ENCODE peak calls at places on chromosomes 12 and 14, in five cellular contexts. V, U, X, C and Q are unnamed samples.

GRCh38 chr12:66716522-66716921 is 37.6 kb upstream of the GRIP1 start:
- DNase-seq in X (no peak), U (no peak), C (no peak), V (no peak), Q (no peak)

GRCh38 chr12:24421759-24422158 is 472.3 kb upstream of the SOX5 start:
- DNase-seq in C (no peak), X (no peak), V (no peak), U (no peak), Q (no peak)

GRCh38 chr12:62722971-62723680 is 211.8 kb downstream of the PPM1H start:
- DNase-seq in V (no peak), C (no peak), X (no peak), U (no peak), Q (no peak)

GRCh38 chr12:46546634-46547273 is 174.2 kb upstream of the SLC38A2 start:
- DNase-seq in U (no peak), C (no peak), V (no peak), X (no peak), Q (no peak)

GRCh38 chr12:13982010-13982409 is 608 bp upstream of the GRIN2B start:
- DNase-seq in U (peak), C (no peak), X (no peak), V (no peak), Q (no peak)

GRCh38 chr14:94373708-94374107 is 14.7 kb downstream of the SERPINA1 start:
- DNase-seq in U (peak), C (no peak), X (peak), V (no peak), Q (peak)

GRCh38 chr14:37985826-37986470 is 221.8 kb upstream of the SSTR1 start:
- DNase-seq in V (peak), X (no peak), U (no peak), C (no peak), Q (peak)

GRCh38 chr12:48818831-48819590 is 715 bp downstream of the CACNB3 start:
- DNase-seq in C (no peak), V (no peak), U (no peak), X (no peak), Q (no peak)

GRCh38 chr14:80959448-80960006 is 4.1 kb downstream of the TSHR start:
- DNase-seq in V (no peak), X (no peak), C (no peak), U (no peak), Q (no peak)

GRCh38 chr12:105977256-105978051 is 161.3 kb downstream of the NUAK1 start:
- DNase-seq in X (no peak), C (no peak), V (no peak), U (no peak), Q (no peak)

GRCh38 chr12:117580718-117581062 is 219.3 kb upstream of the NOS1 start:
- DNase-seq in V (no peak), X (peak), C (peak), U (peak), Q (peak)

GRCh38 chr14:101839236-101839635 is 77.7 kb downstream of the PPP2R5C start:
- DNase-seq in C (no peak), U (no peak), V (no peak), X (no peak), Q (no peak)

GRCh38 chr12:64147860-64148259 is 74.2 kb downstream of the KICS2 start:
- DNase-seq in X (no peak), U (no peak), C (no peak), V (no peak), Q (no peak)

GRCh38 chr14:106872619-106873446 is 1346.5 kb downstream of the TMEM121 start:
- DNase-seq in V (peak), C (peak), X (no peak), U (peak), Q (no peak)

GRCh38 chr12:132326646-132327045 is 2.7 kb downstream of the GALNT9 start:
- DNase-seq in V (no peak), C (no peak), X (no peak), U (no peak), Q (no peak)

GRCh38 chr12:80045594-80045993 is 53.7 kb upstream of the OTOGL start:
- DNase-seq in V (no peak), U (no peak), X (no peak), C (no peak), Q (no peak)

GRCh38 chr12:115771065-115771464 is 506.4 kb downstream of the MED13L start:
- DNase-seq in V (no peak), U (no peak), C (no peak), X (no peak), Q (no peak)

GRCh38 chr14:52269100-52269499 is 1.6 kb downstream of the PTGDR start:
- DNase-seq in C (no peak), X (no peak), U (no peak), V (no peak), Q (no peak)

GRCh38 chr12:12070674-12071661 is at the start of gene BCL2L14:
- DNase-seq in U (no peak), X (no peak), V (no peak), C (no peak), Q (no peak)

GRCh38 chr14:81004575-81004974 is 49.2 kb downstream of the TSHR start:
- DNase-seq in U (no peak), X (no peak), V (no peak), C (no peak), Q (no peak)

GRCh38 chr12:132490481-132491348 is 764 bp downstream of the FBRSL1 start:
- DNase-seq in V (no peak), U (no peak), C (peak), X (no peak), Q (no peak)

GRCh38 chr12:95605087-95605486 is 53.8 kb upstream of the USP44 start:
- DNase-seq in U (no peak), V (no peak), X (no peak), C (no peak), Q (no peak)

GRCh38 chr14:79820866-79821535 is 390.3 kb downstream of the DIO2 start:
- DNase-seq in C (no peak), V (no peak), U (no peak), X (no peak), Q (no peak)

GRCh38 chr12:93091851-93092558 is 162.9 kb upstream of the EEA1 start:
- DNase-seq in C (no peak), X (no peak), U (no peak), V (no peak), Q (no peak)

GRCh38 chr12:10140001-10140400 is 10.0 kb upstream of the CLEC7A start:
- DNase-seq in U (peak), X (no peak), V (no peak), C (peak), Q (peak)

GRCh38 chr12:29971431-29971830 is 187.7 kb upstream of the TMTC1 start:
- DNase-seq in C (no peak), U (no peak), V (no peak), X (no peak), Q (no peak)

GRCh38 chr14:71324767-71325272 is 417.6 kb downstream of the PCNX1 start:
- DNase-seq in V (no peak), U (no peak), X (no peak), C (peak), Q (no peak)

GRCh38 chr12:21773263-21773741 is 1.2 kb downstream of the KCNJ8 start:
- DNase-seq in U (no peak), V (no peak), X (peak), C (peak), Q (no peak)

GRCh38 chr12:108801736-108802665 is 55.4 kb downstream of the SSH1 start:
- DNase-seq in X (peak), C (no peak), U (no peak), V (no peak), Q (peak)

DNA sequence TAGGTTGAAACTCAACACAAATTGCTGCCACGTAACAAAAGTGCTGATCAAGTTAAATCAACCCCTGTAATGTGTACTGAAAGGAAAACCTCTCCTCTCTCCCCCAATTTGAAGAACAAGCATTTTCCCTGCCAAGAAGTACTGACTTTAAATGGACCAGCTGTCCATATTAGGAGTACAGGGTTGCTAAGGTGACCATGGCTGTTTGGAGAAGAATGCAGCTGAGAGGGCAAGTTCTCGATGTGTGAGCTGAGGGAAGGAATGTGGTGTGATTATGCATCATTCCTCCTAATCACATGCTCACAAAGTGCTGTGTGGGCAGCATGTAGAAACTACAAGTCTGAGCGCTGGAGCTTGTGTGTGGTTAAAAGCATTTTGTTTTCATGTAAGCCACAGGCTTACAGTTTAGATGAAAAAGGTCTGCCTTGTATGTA is 50.9 kb upstream of the CCT2 start:
- DNase-seq in V (no peak), C (no peak), X (peak), U (peak), Q (no peak)
- TF ChIP-seq EP300 in V (peak), C (no peak), X (no peak), U (no peak), Q (peak)

GRCh38 chr12:118581396-118581795 is 205.0 kb downstream of the SUDS3 start:
- DNase-seq in X (no peak), V (no peak), C (no peak), U (no peak), Q (no peak)

GRCh38 chr12:118589162-118589561 is 212.8 kb downstream of the SUDS3 start:
- DNase-seq in C (no peak), V (no peak), X (no peak), U (no peak), Q (no peak)

GRCh38 chr12:118582863-118583262 is 206.5 kb downstream of the SUDS3 start:
- DNase-seq in V (no peak), X (no peak), U (no peak), C (no peak), Q (no peak)

GRCh38 chr12:118586433-118586832 is 210.1 kb downstream of the SUDS3 start:
- DNase-seq in V (no peak), U (no peak), C (no peak), X (no peak), Q (no peak)
- TF ChIP-seq EP300 in V (no peak), U (no peak), C (no peak), X (no peak), Q (no peak)

DNA sequence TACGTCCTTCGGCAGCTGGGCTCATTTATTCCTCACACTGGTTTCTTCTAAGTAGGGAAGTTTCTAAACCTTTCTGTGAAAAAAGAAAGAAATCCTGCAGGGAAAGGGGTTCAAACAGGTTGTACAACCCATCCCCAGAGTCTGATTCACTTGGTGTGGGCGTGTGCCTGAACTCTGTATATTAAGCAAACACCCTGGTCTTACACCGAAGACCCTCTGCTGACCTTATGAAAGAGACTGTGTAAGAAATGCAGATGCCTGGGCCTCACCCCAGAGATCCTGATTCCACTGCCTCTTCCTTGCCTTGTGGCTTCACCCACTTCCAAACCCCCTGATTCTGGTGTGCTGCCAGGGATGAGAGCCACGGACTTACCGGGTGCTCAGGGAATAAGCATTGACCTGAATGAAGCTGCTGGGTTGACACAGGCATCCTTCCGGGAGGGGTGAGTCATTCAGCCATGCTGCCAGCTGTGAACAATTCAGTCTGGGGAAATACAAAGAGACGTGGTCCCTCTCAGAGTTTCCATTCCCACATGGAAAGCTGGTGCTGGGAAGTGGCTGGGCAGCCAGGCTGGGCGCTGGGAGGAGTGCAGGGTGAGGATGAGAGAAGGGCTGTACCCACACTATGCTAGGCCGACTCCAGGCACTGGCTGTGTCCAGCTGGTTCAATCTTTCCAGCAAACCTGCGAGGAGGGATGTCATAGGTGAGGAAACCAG is 26.5 kb upstream of the ACTN1 start:
- DNase-seq in X (peak), U (peak), C (no peak), V (peak), Q (peak)
- TF ChIP-seq EP300 in X (no peak), U (no peak), C (no peak), V (no peak), Q (peak)

DNA sequence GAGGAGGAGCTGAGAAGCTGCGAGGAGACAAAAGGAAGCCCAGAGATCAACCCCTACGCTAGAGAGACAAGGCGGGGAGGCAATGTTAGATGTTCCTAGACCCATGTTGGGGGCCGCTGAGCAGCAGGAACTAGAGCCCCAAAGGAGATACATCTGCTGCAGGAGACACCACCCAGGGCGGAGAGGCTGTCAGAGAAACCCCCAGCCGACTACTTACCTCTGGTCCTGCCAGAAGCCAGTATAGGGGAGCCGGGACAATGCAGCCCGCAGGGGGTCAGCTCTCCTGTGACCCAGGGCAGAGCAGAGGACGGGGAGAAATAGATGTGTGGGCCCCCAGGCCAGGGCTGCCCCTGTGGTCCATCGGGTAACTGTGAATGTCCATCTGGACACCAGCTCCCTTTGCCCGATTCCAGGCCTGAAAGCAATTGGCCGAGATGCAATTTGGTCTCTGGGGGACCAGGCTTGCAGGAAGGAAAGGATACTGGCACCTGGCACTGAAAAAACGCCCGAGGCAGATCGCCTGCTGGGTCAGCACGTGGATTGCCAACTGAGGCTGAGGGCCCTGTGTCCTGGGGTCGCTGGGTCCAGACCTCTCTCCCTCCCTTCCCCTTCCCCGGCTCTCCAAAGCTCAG is 34.9 kb downstream of the SYNE3 start:
- DNase-seq in V (no peak), X (no peak), C (no peak), U (no peak), Q (no peak)
- TF ChIP-seq EP300 in V (no peak), X (no peak), C (no peak), U (no peak), Q (no peak)

DNA sequence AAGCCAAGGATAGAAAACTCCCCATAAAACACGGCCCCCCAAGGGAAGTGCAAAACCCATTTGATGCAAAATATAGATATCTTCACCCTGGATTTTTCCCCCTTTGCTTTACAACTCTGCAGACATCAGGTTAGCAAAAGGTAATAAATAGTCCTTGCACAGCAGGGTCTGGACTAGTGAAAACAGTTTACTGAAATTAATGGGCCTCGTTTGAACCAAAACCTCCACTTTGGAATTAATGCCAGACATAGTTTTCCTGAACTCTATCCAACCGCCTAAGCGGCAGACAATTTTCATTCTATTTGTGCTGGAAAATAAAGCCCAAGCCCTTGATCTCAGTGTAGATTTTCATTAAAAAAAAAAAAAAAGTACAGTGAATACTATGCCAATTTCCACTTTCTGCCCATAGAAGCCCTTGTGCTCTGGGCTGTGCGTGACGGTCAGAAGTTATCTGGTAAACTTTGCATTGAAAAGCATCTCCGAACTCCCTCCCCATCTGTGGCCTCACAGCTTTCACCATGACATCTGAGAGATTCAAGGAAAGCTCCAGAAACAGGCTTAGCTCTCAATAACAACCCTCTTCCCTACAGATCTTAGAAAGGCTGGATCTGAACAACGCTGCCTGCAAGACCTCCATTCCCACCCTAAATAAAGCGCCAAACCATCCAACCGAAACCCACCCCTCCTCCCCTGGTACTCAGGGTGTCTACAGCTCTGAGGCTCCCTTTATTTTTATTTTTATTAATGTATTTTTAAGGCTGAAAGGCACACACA is 11.0 kb upstream of the IRF2BPL start:
- DNase-seq in U (no peak), C (no peak), V (no peak), X (no peak), Q (no peak)
- TF ChIP-seq EP300 in U (no peak), C (no peak), V (no peak), X (no peak), Q (no peak)

GRCh38 chr12:71456316-71456715 is 16.7 kb downstream of the LGR5 start:
- DNase-seq in U (no peak), C (no peak), V (no peak), X (no peak), Q (no peak)
- TF ChIP-seq EP300 in U (no peak), C (no peak), V (no peak), X (no peak), Q (no peak)

GRCh38 chr14:50013198-50013918 is 103.0 kb downstream of the VCPKMT start:
- DNase-seq in V (no peak), C (no peak), U (no peak), X (no peak), Q (no peak)
- TF ChIP-seq EP300 in V (no peak), C (no peak), U (no peak), X (no peak), Q (no peak)

GRCh38 chr12:71686658-71687025 is 760 bp downstream of the TMEM19 start:
- DNase-seq in U (no peak), X (no peak), V (no peak), C (no peak), Q (no peak)

GRCh38 chr12:71685312-71685906 is 473 bp upstream of the TMEM19 start:
- DNase-seq in C (no peak), U (no peak), V (no peak), X (no peak), Q (no peak)

GRCh38 chr12:71683633-71684032 is 2.2 kb upstream of the TMEM19 start:
- DNase-seq in C (no peak), U (no peak), V (no peak), X (no peak), Q (no peak)

GRCh38 chr12:71684081-71684480 is 1.8 kb upstream of the TMEM19 start:
- DNase-seq in U (no peak), C (no peak), X (no peak), V (no peak), Q (no peak)

DNA sequence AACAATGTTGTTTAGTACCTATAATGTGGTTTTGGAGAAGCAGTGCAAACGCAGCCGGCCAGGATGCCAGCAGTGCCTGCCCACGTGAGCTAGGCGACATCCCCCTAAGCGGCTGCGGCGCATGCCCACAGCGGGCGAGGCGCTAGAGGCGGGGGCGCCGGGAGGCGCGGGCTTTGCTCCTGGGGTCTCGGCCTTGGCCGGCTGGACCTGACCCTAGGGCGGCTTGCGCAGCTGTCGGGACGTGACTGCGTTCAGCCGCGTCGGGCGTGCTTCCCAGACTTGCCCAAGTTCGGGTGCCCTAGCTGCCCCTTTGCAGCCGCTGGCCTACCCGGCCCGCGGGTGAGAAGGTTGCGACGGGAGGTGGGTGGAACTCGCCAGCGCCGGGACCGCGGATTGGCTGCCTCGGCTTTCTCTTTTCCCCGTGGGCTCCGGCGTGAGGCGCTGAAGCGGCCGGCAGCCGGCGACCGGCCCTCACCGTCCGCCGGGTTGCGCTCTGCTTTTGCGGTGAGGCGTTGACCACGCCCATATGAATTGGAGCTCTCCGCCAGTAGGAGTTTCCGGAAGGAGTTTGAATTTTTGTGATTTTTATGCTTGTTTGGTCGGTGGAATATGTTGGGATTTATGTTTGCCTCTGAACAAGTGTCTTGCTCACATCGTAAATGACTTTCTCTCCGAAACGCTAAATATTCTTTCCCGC is at the start of gene TMEM19:
- DNase-seq in V (peak), C (peak), U (peak), X (peak), Q (peak)
- TF ChIP-seq EP300 in V (no peak), C (peak), U (no peak), X (no peak), Q (peak)